ENCODE peak calls at places on chromosomes 3 and 15, in four cellular contexts. One of them, this sample, is unnamed. For H3K27me3, the result is how much of the 10 kb centered on the place peaks cover.

GRCh38 chr15:34223904-34224596 is 766 bp upstream of the EMC4 start:
- DNase-seq in right lobe of liver: no peak
- DNase-seq in brain microvascular endothelial cell: no peak
- DNase-seq in breast epithelium: no peak
- DNase-seq in this sample: no peak

GRCh38 chr15:63075072-63075995 is 32.8 kb downstream of the TPM1 start:
- DNase-seq in right lobe of liver: no peak
- DNase-seq in brain microvascular endothelial cell: peak
- DNase-seq in breast epithelium: no peak
- DNase-seq in this sample: no peak

GRCh38 chr3:167228135-167228534 is 152.0 kb downstream of the ZBBX start:
- DNase-seq in right lobe of liver: no peak
- DNase-seq in brain microvascular endothelial cell: no peak
- DNase-seq in breast epithelium: no peak
- DNase-seq in this sample: no peak

GRCh38 chr3:123706871-123707270 is 122.0 kb upstream of the HACD2 start:
- DNase-seq in right lobe of liver: no peak
- DNase-seq in brain microvascular endothelial cell: no peak
- DNase-seq in breast epithelium: no peak
- DNase-seq in this sample: no peak

GRCh38 chr3:109346770-109347295 is 9.5 kb upstream of the DPPA4 start:
- DNase-seq in right lobe of liver: no peak
- DNase-seq in brain microvascular endothelial cell: peak
- DNase-seq in breast epithelium: no peak
- DNase-seq in this sample: no peak

GRCh38 chr3:45198264-45199260 is 27.5 kb downstream of the TMEM158 start:
- DNase-seq in right lobe of liver: no peak
- DNase-seq in brain microvascular endothelial cell: no peak
- DNase-seq in breast epithelium: no peak
- DNase-seq in this sample: no peak

GRCh38 chr15:83598031-83598430 is 55.9 kb upstream of the ADAMTSL3 start:
- DNase-seq in right lobe of liver: no peak
- DNase-seq in brain microvascular endothelial cell: no peak
- DNase-seq in breast epithelium: no peak
- DNase-seq in this sample: no peak

GRCh38 chr15:27121672-27122071 is 150.7 kb downstream of the GABRG3 start:
- DNase-seq in right lobe of liver: no peak
- DNase-seq in brain microvascular endothelial cell: no peak
- DNase-seq in breast epithelium: no peak
- DNase-seq in this sample: no peak

GRCh38 chr3:46378426-46378942 is 7.7 kb downstream of the CCR5 start:
- DNase-seq in right lobe of liver: peak
- DNase-seq in brain microvascular endothelial cell: peak
- DNase-seq in breast epithelium: no peak
- DNase-seq in this sample: no peak

GRCh38 chr3:22210693-22211092 is 459.7 kb upstream of the ZNF385D start:
- DNase-seq in right lobe of liver: no peak
- DNase-seq in brain microvascular endothelial cell: no peak
- DNase-seq in breast epithelium: no peak
- DNase-seq in this sample: no peak

GRCh38 chr3:157515398-157515797 is 12.2 kb upstream of the VEPH1 start:
- DNase-seq in right lobe of liver: no peak
- DNase-seq in brain microvascular endothelial cell: no peak
- DNase-seq in breast epithelium: no peak
- DNase-seq in this sample: no peak

GRCh38 chr3:100650651-100651611 is 41.5 kb downstream of the ADGRG7 start:
- DNase-seq in right lobe of liver: no peak
- DNase-seq in brain microvascular endothelial cell: peak
- DNase-seq in breast epithelium: no peak
- DNase-seq in this sample: no peak

GRCh38 chr15:98881526-98882517 is 125.8 kb downstream of the PGPEP1L start:
- DNase-seq in right lobe of liver: no peak
- DNase-seq in brain microvascular endothelial cell: no peak
- DNase-seq in breast epithelium: no peak
- DNase-seq in this sample: no peak

GRCh38 chr3:65019412-65020093 is 331.8 kb upstream of the ADAMTS9 start:
- DNase-seq in right lobe of liver: no peak
- DNase-seq in brain microvascular endothelial cell: no peak
- DNase-seq in breast epithelium: no peak
- DNase-seq in this sample: peak

GRCh38 chr3:99845999-99846398 is 28.3 kb downstream of the CMSS1 start:
- DNase-seq in right lobe of liver: no peak
- DNase-seq in brain microvascular endothelial cell: no peak
- DNase-seq in breast epithelium: no peak
- DNase-seq in this sample: no peak

GRCh38 chr3:138351151-138351550 is 2.8 kb downstream of the MRAS start:
- DNase-seq in right lobe of liver: no peak
- DNase-seq in brain microvascular endothelial cell: no peak
- DNase-seq in breast epithelium: no peak
- DNase-seq in this sample: no peak

GRCh38 chr3:56921573-56922571 is 120.1 kb upstream of the ARHGEF3 start:
- DNase-seq in right lobe of liver: no peak
- DNase-seq in brain microvascular endothelial cell: peak
- DNase-seq in breast epithelium: no peak
- DNase-seq in this sample: no peak

GRCh38 chr3:60931452-60931851 is 319.8 kb downstream of the FHIT start:
- DNase-seq in right lobe of liver: no peak
- DNase-seq in brain microvascular endothelial cell: no peak
- DNase-seq in breast epithelium: no peak
- DNase-seq in this sample: no peak

GRCh38 chr3:150511096-150511670 is 35.1 kb downstream of the SERP1 start:
- DNase-seq in right lobe of liver: no peak
- DNase-seq in brain microvascular endothelial cell: no peak
- DNase-seq in breast epithelium: no peak
- DNase-seq in this sample: no peak

GRCh38 chr15:25403771-25404170 is 35.1 kb downstream of the UBE3A start:
- DNase-seq in right lobe of liver: no peak
- DNase-seq in brain microvascular endothelial cell: no peak
- DNase-seq in breast epithelium: no peak
- DNase-seq in this sample: no peak

GRCh38 chr3:44323341-44323955 is 15.1 kb upstream of the TCAIM start:
- DNase-seq in right lobe of liver: peak
- DNase-seq in brain microvascular endothelial cell: peak
- DNase-seq in breast epithelium: peak
- DNase-seq in this sample: peak

GRCh38 chr3:64846009-64846408 is 158.2 kb upstream of the ADAMTS9 start:
- DNase-seq in right lobe of liver: no peak
- DNase-seq in brain microvascular endothelial cell: no peak
- DNase-seq in breast epithelium: no peak
- DNase-seq in this sample: no peak

GRCh38 chr3:148882288-148882687 is 17.2 kb downstream of the CPA3 start:
- DNase-seq in right lobe of liver: no peak
- DNase-seq in brain microvascular endothelial cell: peak
- DNase-seq in breast epithelium: no peak
- DNase-seq in this sample: no peak

GRCh38 chr3:132034486-132035464 is at the start of gene CPNE4:
- DNase-seq in right lobe of liver: peak
- DNase-seq in brain microvascular endothelial cell: peak
- DNase-seq in breast epithelium: peak
- DNase-seq in this sample: peak

GRCh38 chr3:3707858-3708768 is 91.1 kb upstream of the LRRN1 start:
- DNase-seq in right lobe of liver: no peak
- DNase-seq in brain microvascular endothelial cell: no peak
- DNase-seq in breast epithelium: no peak
- DNase-seq in this sample: no peak

GRCh38 chr15:94206463-94207167 is 24.7 kb upstream of the MCTP2 start:
- DNase-seq in right lobe of liver: no peak
- DNase-seq in brain microvascular endothelial cell: peak
- DNase-seq in breast epithelium: no peak
- DNase-seq in this sample: no peak

GRCh38 chr3:49600781-49601180 is 46.5 kb downstream of the BSN start:
- DNase-seq in right lobe of liver: no peak
- DNase-seq in brain microvascular endothelial cell: no peak
- DNase-seq in breast epithelium: no peak
- DNase-seq in this sample: no peak

GRCh38 chr3:54271118-54271517 is 148.8 kb downstream of the CACNA2D3 start:
- DNase-seq in right lobe of liver: no peak
- DNase-seq in brain microvascular endothelial cell: no peak
- DNase-seq in breast epithelium: no peak
- DNase-seq in this sample: no peak

DNA sequence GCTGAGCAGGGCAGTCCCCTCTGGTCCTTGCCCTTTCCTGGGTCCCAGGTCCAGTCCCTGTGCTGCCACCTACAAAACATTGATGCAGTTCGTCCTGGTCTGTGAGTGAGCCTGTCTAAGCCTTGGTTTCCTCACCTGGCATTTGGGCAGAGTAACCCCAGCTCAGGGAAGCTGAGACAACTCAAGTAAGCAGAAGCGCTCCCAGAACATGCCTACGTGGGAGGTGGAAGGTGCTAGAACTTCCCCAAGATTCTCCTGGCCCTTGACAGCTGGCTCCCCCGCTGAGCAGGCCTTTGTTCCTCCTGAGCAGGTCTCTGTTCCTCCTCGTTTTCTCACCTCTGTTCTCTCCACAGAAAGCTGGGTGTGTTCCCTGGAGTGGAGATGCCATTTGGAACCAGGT is 30.5 kb downstream of the PRR20G start:
- DNase-seq in right lobe of liver: no peak
- DNase-seq in brain microvascular endothelial cell: no peak
- DNase-seq in breast epithelium: no peak
- DNase-seq in this sample: no peak
- H3K27me3 ChIP-seq in right lobe of liver: under half
- H3K27me3 ChIP-seq in brain microvascular endothelial cell: under half
- H3K27me3 ChIP-seq in breast epithelium: under half
- H3K27me3 ChIP-seq in this sample: under half

DNA sequence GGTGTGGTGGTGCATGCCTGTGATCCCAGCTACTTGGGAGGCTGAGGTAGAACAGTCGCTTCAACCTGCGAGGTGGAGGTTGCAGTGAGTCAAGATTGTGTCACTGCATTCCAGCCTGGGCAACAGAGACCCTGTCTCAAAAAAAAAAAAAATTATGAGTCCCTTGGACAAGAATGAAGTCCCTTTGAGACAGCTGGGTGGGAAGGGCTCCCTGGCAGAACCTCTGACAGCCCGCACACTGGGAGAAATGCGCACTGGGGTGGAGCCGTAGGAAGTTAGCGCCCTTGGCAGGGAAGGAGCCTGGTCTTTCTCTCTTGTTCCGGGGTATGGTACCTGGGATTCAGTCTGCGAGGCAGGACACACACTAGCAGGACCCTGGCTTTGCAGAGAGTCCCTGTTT is 51.4 kb downstream of the SLC30A4 start:
- DNase-seq in right lobe of liver: no peak
- DNase-seq in brain microvascular endothelial cell: no peak
- DNase-seq in breast epithelium: no peak
- DNase-seq in this sample: no peak
- H3K27me3 ChIP-seq in right lobe of liver: under half
- H3K27me3 ChIP-seq in brain microvascular endothelial cell: under half
- H3K27me3 ChIP-seq in breast epithelium: under half
- H3K27me3 ChIP-seq in this sample: under half

GRCh38 chr3:140035856-140036255 is 100.9 kb downstream of the CLSTN2 start:
- DNase-seq in right lobe of liver: no peak
- DNase-seq in brain microvascular endothelial cell: no peak
- DNase-seq in breast epithelium: no peak
- DNase-seq in this sample: no peak
- H3K27me3 ChIP-seq in right lobe of liver: under half
- H3K27me3 ChIP-seq in brain microvascular endothelial cell: under half
- H3K27me3 ChIP-seq in breast epithelium: under half
- H3K27me3 ChIP-seq in this sample: under half

GRCh38 chr3:197226179-197226578 is 72.2 kb downstream of the DLG1 start:
- DNase-seq in right lobe of liver: no peak
- DNase-seq in brain microvascular endothelial cell: no peak
- DNase-seq in breast epithelium: no peak
- DNase-seq in this sample: no peak

GRCh38 chr3:197225579-197225978 is 72.8 kb downstream of the DLG1 start:
- DNase-seq in right lobe of liver: no peak
- DNase-seq in brain microvascular endothelial cell: no peak
- DNase-seq in breast epithelium: no peak
- DNase-seq in this sample: no peak

GRCh38 chr3:197219627-197220026 is 78.8 kb downstream of the DLG1 start:
- DNase-seq in right lobe of liver: no peak
- DNase-seq in brain microvascular endothelial cell: no peak
- DNase-seq in breast epithelium: no peak
- DNase-seq in this sample: no peak

GRCh38 chr3:197224034-197224444 is 74.4 kb downstream of the DLG1 start:
- DNase-seq in right lobe of liver: no peak
- DNase-seq in brain microvascular endothelial cell: no peak
- DNase-seq in breast epithelium: no peak
- DNase-seq in this sample: no peak

DNA sequence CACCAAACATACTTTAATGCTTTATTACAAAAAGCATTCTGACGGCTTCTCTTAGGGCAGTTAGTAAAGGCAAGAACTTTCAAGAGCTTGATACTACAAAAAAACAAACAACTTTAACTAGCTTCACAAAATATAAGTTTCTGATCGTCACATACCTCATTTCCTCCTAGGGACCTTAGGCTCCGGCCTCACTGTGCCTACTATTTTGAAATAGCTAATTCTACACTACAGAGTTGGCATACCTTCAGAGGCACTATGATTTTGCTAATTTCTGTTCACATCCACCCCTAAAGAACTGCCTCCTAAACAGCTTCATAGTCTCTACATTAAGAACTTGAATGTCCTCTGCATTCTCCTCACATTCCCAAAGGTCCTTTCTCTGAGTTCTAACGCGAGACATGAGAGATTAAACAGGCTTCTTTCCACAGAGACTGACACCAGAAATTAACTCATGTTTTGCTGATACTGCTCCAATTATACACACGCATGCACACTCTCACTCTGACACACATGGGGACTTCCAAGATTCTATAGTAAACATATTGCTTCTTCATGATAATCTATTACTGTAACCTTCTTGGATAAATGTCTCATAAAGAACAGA is 75.5 kb downstream of the DLG1 start:
- DNase-seq in right lobe of liver: no peak
- DNase-seq in brain microvascular endothelial cell: no peak
- DNase-seq in breast epithelium: no peak
- DNase-seq in this sample: no peak
- H3K27me3 ChIP-seq in right lobe of liver: under half
- H3K27me3 ChIP-seq in brain microvascular endothelial cell: under half
- H3K27me3 ChIP-seq in breast epithelium: under half
- H3K27me3 ChIP-seq in this sample: under half

GRCh38 chr3:37466660-37467359 is 292.4 kb upstream of the LRRFIP2 start:
- DNase-seq in right lobe of liver: no peak
- DNase-seq in brain microvascular endothelial cell: no peak
- DNase-seq in breast epithelium: no peak
- DNase-seq in this sample: no peak
- H3K27me3 ChIP-seq in right lobe of liver: under half
- H3K27me3 ChIP-seq in brain microvascular endothelial cell: under half
- H3K27me3 ChIP-seq in breast epithelium: under half
- H3K27me3 ChIP-seq in this sample: under half

DNA sequence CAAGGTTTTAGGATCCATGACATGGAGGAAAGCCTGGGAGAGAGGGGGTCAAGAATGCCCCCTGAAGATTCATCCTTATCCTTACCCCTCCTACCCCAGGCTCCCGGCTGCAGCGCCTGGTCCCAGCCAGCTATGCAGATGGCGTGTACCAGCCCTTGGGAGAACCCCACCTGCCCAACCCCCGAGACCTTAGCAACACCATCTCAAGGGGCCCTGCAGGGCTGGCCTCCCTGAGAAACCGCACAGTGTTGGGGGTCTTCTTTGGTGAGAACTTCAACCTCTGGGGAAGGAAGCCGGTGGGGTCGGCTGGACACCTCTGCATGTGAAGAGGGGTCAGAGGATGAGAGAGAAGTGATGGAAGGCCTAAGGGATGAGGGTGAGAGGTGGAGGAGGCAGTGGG is 4.3 kb downstream of the DUOX1 start:
- DNase-seq in right lobe of liver: no peak
- DNase-seq in brain microvascular endothelial cell: no peak
- DNase-seq in breast epithelium: no peak
- DNase-seq in this sample: no peak
- H3K27me3 ChIP-seq in right lobe of liver: under half
- H3K27me3 ChIP-seq in brain microvascular endothelial cell: half or more
- H3K27me3 ChIP-seq in breast epithelium: under half
- H3K27me3 ChIP-seq in this sample: under half